ENCODE peak calls at places on chromosome 15, in eight cellular contexts. G, T, Z, F, A, R, I and B are unnamed samples.

GRCh38 chr15:81103857-81104256 is 30.2 kb upstream of the CFAP161 start:
- DNase-seq in I (no peak), A (no peak), T (no peak), G (no peak), R (no peak), Z (no peak), F (no peak), B (no peak)

GRCh38 chr15:52783929-52784798 is 6.0 kb downstream of the ONECUT1 start:
- DNase-seq in R (peak; percentile 60), A (no peak), I (peak; percentile 56), T (no peak), Z (no peak), F (no peak), G (no peak), B (no peak)

GRCh38 chr15:77380033-77380432 is 39.9 kb downstream of the PEAK1 start:
- DNase-seq in Z (no peak), T (no peak), I (no peak), F (no peak), G (no peak), R (no peak), A (no peak), B (no peak)

GRCh38 chr15:39692464-39693327 is 89.9 kb downstream of the FSIP1 start:
- DNase-seq in A (no peak), T (no peak), Z (no peak), G (no peak), I (no peak), R (no peak), F (no peak), B (no peak)

GRCh38 chr15:55758580-55758986 is 15.6 kb upstream of the PRTG start:
- DNase-seq in T (no peak), G (no peak), I (no peak), Z (no peak), A (peak; percentile 28), R (no peak), F (no peak), B (no peak)

GRCh38 chr15:55250392-55250791 is 39.2 kb downstream of the RAB27A start:
- DNase-seq in A (peak; percentile 92), R (no peak), F (no peak), I (no peak), Z (no peak), T (no peak), G (peak; percentile 36), B (no peak)

GRCh38 chr15:77853008-77853328 is 220.3 kb upstream of the LINGO1 start:
- DNase-seq in G (no peak), A (no peak), F (no peak), T (no peak), R (no peak), I (no peak), Z (no peak), B (no peak)

GRCh38 chr15:66004618-66005262 is 135.4 kb downstream of the RAB11A start:
- DNase-seq in G (no peak), F (no peak), I (peak; percentile 76), Z (no peak), T (no peak), R (peak; percentile 40), A (peak; percentile 39), B (peak; percentile 32)

GRCh38 chr15:24718289-24719082 is 42.9 kb downstream of the NPAP1 start:
- DNase-seq in Z (no peak), A (no peak), I (no peak), G (no peak), R (no peak), F (no peak), T (no peak), B (no peak)

GRCh38 chr15:67883228-67883773 is 43.5 kb upstream of the RNU6-1 start:
- DNase-seq in R (peak; percentile 30), Z (no peak), I (no peak), T (no peak), A (peak; percentile 14), F (no peak), G (no peak), B (peak; percentile 44)

GRCh38 chr15:65211157-65211982 is at the start of gene CILP:
- DNase-seq in I (no peak), T (peak; percentile 40), G (peak; percentile 42), A (no peak), R (no peak), Z (no peak), F (no peak), B (peak; percentile 68)

GRCh38 chr15:84600331-84600686 is 500 bp upstream of the ZSCAN2 start:
- DNase-seq in R (peak; percentile 83), I (peak; percentile 96), A (peak; percentile 83), Z (peak; percentile 63), T (peak; percentile 85), G (peak; percentile 91), F (peak; percentile 74), B (peak; percentile 89)

GRCh38 chr15:41967506-41968206 is 4.7 kb downstream of the EHD4 start:
- DNase-seq in A (peak; percentile 89), I (no peak), T (peak; percentile 57), Z (peak; percentile 66), G (peak; percentile 60), F (no peak), R (no peak), B (peak; percentile 28)

GRCh38 chr15:41512512-41513281 is 930 bp downstream of the LTK start:
- DNase-seq in T (no peak), G (no peak), I (no peak), Z (peak; percentile 35), F (no peak), R (peak; percentile 63), A (peak; percentile 85), B (peak; percentile 15)

GRCh38 chr15:35980719-35981118 is 434.8 kb upstream of the DPH6 start:
- DNase-seq in I (no peak), A (no peak), Z (no peak), T (no peak), R (no peak), F (no peak), G (no peak), B (no peak)

GRCh38 chr15:74036271-74037170 is 42.0 kb downstream of the PML start:
- DNase-seq in T (peak; percentile 61), Z (no peak), R (peak; percentile 34), G (no peak), I (peak; percentile 60), F (peak; percentile 22), A (peak; percentile 46), B (peak; percentile 83)

GRCh38 chr15:42275780-42276395 is 2.7 kb upstream of the TMEM87A start:
- DNase-seq in T (no peak), G (no peak), A (peak; percentile 46), F (no peak), I (no peak), R (no peak), Z (no peak), B (no peak)

GRCh38 chr15:100703032-100703578 is 100.7 kb downstream of the ASB7 start:
- DNase-seq in G (no peak), R (peak; percentile 71), T (no peak), Z (no peak), A (no peak), F (no peak), I (no peak), B (no peak)
- H3K4me3 ChIP-seq in G (no peak overlapping the region), R (no peak overlapping the region), T (no peak overlapping the region), Z (no peak overlapping the region), A (no peak overlapping the region), F (no peak overlapping the region), I (no peak overlapping the region), B (no peak overlapping the region)

GRCh38 chr15:89575146-89575655 is at the start of gene TICRR:
- DNase-seq in I (peak; percentile 99), G (peak; percentile 98), F (peak; percentile 99), A (peak; percentile 100), T (peak; percentile 96), R (peak; percentile 95), Z (peak; percentile 92), B (peak; percentile 99)

GRCh38 chr15:89566621-89567294 is 8.5 kb upstream of the TICRR start:
- DNase-seq in A (no peak), Z (no peak), I (no peak), G (no peak), R (no peak), F (no peak), T (no peak), B (no peak)

GRCh38 chr15:89566141-89566540 is 9.1 kb upstream of the TICRR start:
- DNase-seq in T (no peak), Z (no peak), I (no peak), A (no peak), R (no peak), G (no peak), F (no peak), B (no peak)

DNA sequence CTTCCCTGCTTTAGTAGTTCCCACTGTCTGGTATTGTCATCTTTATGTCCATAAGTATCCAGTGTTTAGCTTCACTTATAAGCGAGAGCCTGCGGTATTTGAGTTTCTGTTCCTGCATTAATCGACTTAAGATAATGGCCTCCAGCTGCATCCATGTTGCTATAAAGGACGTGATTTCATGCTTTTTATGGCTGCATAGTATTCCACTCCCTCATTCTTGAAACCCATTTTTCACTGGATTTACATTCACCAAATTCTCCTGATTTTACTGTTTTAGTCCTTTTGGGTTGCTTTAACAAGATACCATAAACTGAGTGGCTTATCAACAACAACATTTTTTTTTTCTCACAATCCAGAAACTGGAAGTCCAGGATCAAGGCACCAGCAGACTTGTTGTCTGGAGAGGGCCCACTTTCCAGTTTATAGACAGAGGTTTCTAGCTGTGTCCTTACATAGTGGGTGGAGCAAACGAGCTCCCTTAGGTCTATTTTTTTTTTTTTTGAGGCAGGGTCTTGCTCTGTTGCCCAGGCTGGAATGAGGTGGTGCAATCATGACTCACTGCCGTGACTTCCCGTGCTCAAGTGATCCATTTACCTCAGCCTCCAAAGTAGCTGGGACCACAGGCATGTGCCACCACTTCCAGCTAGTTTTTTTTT is 6.1 kb upstream of the TICRR start:
- DNase-seq in R (no peak), T (no peak), A (no peak), I (no peak), Z (no peak), F (no peak), G (no peak), B (no peak)
- TF ChIP-seq POLR2A in R (no peak), T (no peak), A (no peak), I (no peak), Z (no peak), F (no peak), G (no peak), B (no peak)

GRCh38 chr15:32029862-32030781 is at the start of gene CHRNA7:
- DNase-seq in R (peak; percentile 88), Z (no peak), T (peak; percentile 34), G (no peak), A (peak; percentile 54), I (peak; percentile 64), F (peak; percentile 33), B (peak; percentile 73)
- H3K4me3 ChIP-seq in R (peak within 1 kb of the TSS; percentile 31), Z (peak within 1 kb of the TSS; percentile 75), T (peak within 1 kb of the TSS; percentile 51), G (peak within 1 kb of the TSS; percentile 29), A (no peak within 1 kb of the TSS), I (peak within 1 kb of the TSS; percentile 85), F (peak within 1 kb of the TSS; percentile 50), B (peak within 1 kb of the TSS; percentile 59)

GRCh38 chr15:31261266-31262142 is 65.1 kb upstream of the KLF13 start:
- DNase-seq in G (no peak), Z (no peak), F (no peak), T (peak; percentile 17), R (no peak), I (no peak), A (no peak), B (no peak)

GRCh38 chr15:31264534-31265089 is 62.0 kb upstream of the KLF13 start:
- DNase-seq in I (no peak), A (no peak), G (no peak), T (no peak), R (no peak), F (no peak), Z (peak; percentile 15), B (peak; percentile 11)

GRCh38 chr15:31263751-31264533 is 62.7 kb upstream of the KLF13 start:
- DNase-seq in F (no peak), G (peak; percentile 55), A (peak; percentile 78), T (peak; percentile 79), R (no peak), I (no peak), Z (peak; percentile 84), B (peak; percentile 49)

GRCh38 chr15:31262143-31262530 is 64.5 kb upstream of the KLF13 start:
- DNase-seq in Z (no peak), G (no peak), I (no peak), A (no peak), R (no peak), F (no peak), T (peak; percentile 7), B (no peak)

GRCh38 chr15:31262901-31263671 is 63.5 kb upstream of the KLF13 start:
- DNase-seq in I (no peak), G (peak; percentile 61), F (no peak), T (peak; percentile 40), R (no peak), A (peak; percentile 96), Z (peak; percentile 64), B (peak; percentile 21)
- TF ChIP-seq POLR2A in I (no peak), G (no peak), F (no peak), T (no peak), R (no peak), A (no peak), Z (no peak), B (no peak)